ENCODE peak calls at places on chromosomes 12 and 14, in nine cellular contexts. Z is stimulated activated CD8-positive, alpha-beta memory T cell treated with anti-CD3 and anti-CD28 coated beads, Interleukin-2, amount 100 ng/mL, for 1 hour; D is lung; M is cardiac muscle cell; X is ACHN; I is substantia nigra; A is heart right ventricle; L is posterior cingulate gyrus; S is fibroblast of lung. H is an unnamed sample.
A peak's percentile ranks its signal among the peaks of the same experiment; 100 is the strongest.

GRCh38 chr14:93002851-93003298 is 79.9 kb downstream of the CHGA start:
- DNase-seq in Z (no peak), D (no peak), M (no peak), X (no peak), I (no peak), A (peak; percentile 4), L (no peak), S (no peak), H (no peak)

GRCh38 chr14:101854366-101854765 is 92.9 kb downstream of the PPP2R5C start:
- DNase-seq in Z (no peak), D (no peak), M (no peak), X (no peak), I (no peak), A (no peak), L (no peak), S (no peak), H (no peak)

GRCh38 chr14:67359319-67359774 is 257 bp downstream of the ATP6V1D start:
- DNase-seq in Z (no peak), D (peak; percentile 33), M (peak; percentile 40), X (peak; percentile 61), I (no peak), A (peak; percentile 22), L (no peak), S (peak; percentile 69), H (no peak)

GRCh38 chr14:23573384-23573783 is 5.2 kb downstream of the JPH4 start:
- DNase-seq in Z (no peak), D (no peak), M (no peak), X (no peak), I (no peak), A (no peak), L (peak; percentile 61), S (no peak), H (no peak)

GRCh38 chr14:34331728-34332623 is 130.1 kb downstream of the SPTSSA start:
- DNase-seq in Z (peak; percentile 36), D (peak; percentile 74), M (peak; percentile 78), X (peak; percentile 62), I (peak; percentile 40), A (peak; percentile 48), L (no peak), S (peak; percentile 71), H (peak; percentile 84)

GRCh38 chr14:80663541-80663940 is 278.0 kb downstream of the CEP128 start:
- DNase-seq in Z (no peak), D (no peak), M (no peak), X (no peak), I (no peak), A (no peak), L (no peak), S (no peak), H (no peak)

GRCh38 chr14:36656769-36657408 is 4.8 kb upstream of the PAX9 start:
- DNase-seq in Z (no peak), D (no peak), M (no peak), X (no peak), I (no peak), A (no peak), L (no peak), S (no peak), H (no peak)

GRCh38 chr14:101110729-101111619 is 207.5 kb upstream of the RTL1 start:
- DNase-seq in Z (no peak), D (peak; percentile 26), M (no peak), X (no peak), I (no peak), A (no peak), L (no peak), S (no peak), H (no peak)

GRCh38 chr12:11762723-11763326 is 113.4 kb downstream of the ETV6 start:
- DNase-seq in Z (no peak), D (no peak), M (no peak), X (no peak), I (no peak), A (no peak), L (no peak), S (peak; percentile 33), H (no peak)

GRCh38 chr14:74917646-74918081 is 5.4 kb downstream of the RPS6KL1 start:
- DNase-seq in Z (no peak), D (no peak), M (no peak), X (no peak), I (peak; percentile 64), A (peak; percentile 78), L (no peak), S (peak; percentile 13), H (peak; percentile 77)

GRCh38 chr12:28486521-28486920 is 296.3 kb downstream of the CCDC91 start:
- DNase-seq in Z (no peak), D (no peak), M (no peak), X (no peak), I (no peak), A (no peak), L (no peak), S (peak; percentile 55), H (no peak)

GRCh38 chr12:13941258-13942249 is 39.8 kb downstream of the GRIN2B start:
- DNase-seq in Z (no peak), D (peak; percentile 52), M (peak; percentile 75), X (peak; percentile 99), I (no peak), A (no peak), L (no peak), S (peak; percentile 7), H (no peak)

GRCh38 chr12:93128332-93128707 is 199.2 kb upstream of the EEA1 start:
- DNase-seq in Z (no peak), D (peak; percentile 47), M (no peak), X (no peak), I (no peak), A (peak; percentile 21), L (no peak), S (no peak), H (peak; percentile 27)

GRCh38 chr14:21913759-21914158 is 240.1 kb upstream of the OR4E1 start:
- DNase-seq in Z (peak; percentile 64), D (peak; percentile 43), M (peak; percentile 84), X (peak; percentile 77), I (peak; percentile 19), A (no peak), L (no peak), S (peak; percentile 15), H (peak; percentile 29)

GRCh38 chr14:53389207-53389606 is 236.1 kb upstream of the DDHD1 start:
- DNase-seq in Z (no peak), D (no peak), M (no peak), X (no peak), I (no peak), A (no peak), L (no peak), S (peak; percentile 68), H (no peak)

GRCh38 chr14:75566752-75567151 is 11.7 kb upstream of the FLVCR2 start:
- DNase-seq in Z (no peak), D (no peak), M (no peak), X (no peak), I (no peak), A (no peak), L (no peak), S (no peak), H (no peak)

GRCh38 chr14:64973826-64974225 is 1.7 kb upstream of the RAB15 start:
- DNase-seq in Z (no peak), D (no peak), M (no peak), X (no peak), I (no peak), A (no peak), L (no peak), S (no peak), H (no peak)

GRCh38 chr12:79883216-79883615 is 51.7 kb downstream of the PPP1R12A start:
- DNase-seq in Z (no peak), D (no peak), M (no peak), X (no peak), I (no peak), A (no peak), L (no peak), S (peak; percentile 78), H (no peak)

GRCh38 chr12:31727197-31727596 is 1.6 kb downstream of the AMN1 start:
- DNase-seq in Z (no peak), D (no peak), M (no peak), X (no peak), I (no peak), A (no peak), L (no peak), S (no peak), H (no peak)

GRCh38 chr12:40152783-40153383 is 47.0 kb upstream of the SLC2A13 start:
- DNase-seq in Z (peak; percentile 8), D (peak; percentile 62), M (peak; percentile 52), X (peak; percentile 66), I (no peak), A (peak; percentile 21), L (peak; percentile 11), S (peak; percentile 10), H (peak; percentile 38)

GRCh38 chr14:100714205-100714781 is 12.4 kb upstream of the DLK1 start:
- DNase-seq in Z (no peak), D (no peak), M (no peak), X (no peak), I (no peak), A (no peak), L (no peak), S (no peak), H (no peak)

GRCh38 chr14:74886001-74886400 is 4.3 kb downstream of the DLST start:
- DNase-seq in Z (no peak), D (no peak), M (no peak), X (no peak), I (no peak), A (no peak), L (no peak), S (peak; percentile 93), H (no peak)

GRCh38 chr14:74595006-74595735 is 16.9 kb downstream of the LTBP2 start:
- DNase-seq in Z (no peak), D (peak; percentile 59), M (no peak), X (no peak), I (peak; percentile 49), A (peak; percentile 81), L (no peak), S (peak; percentile 84), H (no peak)

GRCh38 chr12:27785882-27786570 is 6.0 kb upstream of the MANSC4 start:
- DNase-seq in Z (no peak), D (no peak), M (no peak), X (no peak), I (no peak), A (no peak), L (no peak), S (peak; percentile 78), H (no peak)

GRCh38 chr12:91249059-91250055 is 66.7 kb upstream of the DCN start:
- DNase-seq in Z (no peak), D (no peak), M (no peak), X (no peak), I (no peak), A (no peak), L (no peak), S (no peak), H (no peak)

GRCh38 chr14:81296263-81296923 is 75.6 kb upstream of the GTF2A1 start:
- DNase-seq in Z (no peak), D (no peak), M (no peak), X (no peak), I (no peak), A (no peak), L (no peak), S (no peak), H (no peak)

GRCh38 chr12:54032627-54033100 is at the start of gene HOXC5:
- DNase-seq in Z (peak; percentile 33), D (peak; percentile 66), M (peak; percentile 69), X (peak; percentile 89), I (no peak), A (no peak), L (no peak), S (peak; percentile 34), H (peak; percentile 43)

H was measured in prostate gland.